ENCODE peak calls at places on chromosomes 1 and 21, in five cellular contexts. A, M, F, G and I are unnamed samples.

GRCh38 chr1:36734356-36734755 is 251.6 kb upstream of the CSF3R start:
- DNase-seq in A (no peak), F (no peak), G (no peak), M (no peak), I (no peak)

GRCh38 chr1:89855413-89856123 is 34.7 kb downstream of the LRRC8D start:
- DNase-seq in M (peak; percentile 41), F (no peak), G (no peak), A (peak; percentile 47), I (no peak)

GRCh38 chr1:99580451-99580850 is 65.5 kb upstream of the PALMD start:
- DNase-seq in M (no peak), A (no peak), F (no peak), G (no peak), I (no peak)

GRCh38 chr1:1235016-1235744 is 3.1 kb downstream of the B3GALT6 start:
- DNase-seq in A (no peak), F (no peak), M (no peak), G (no peak), I (no peak)

GRCh38 chr1:216833516-216833915 is 110.3 kb upstream of the ESRRG start:
- DNase-seq in M (no peak), A (no peak), G (no peak), F (no peak), I (no peak)

GRCh38 chr1:159942700-159943640 is 2.4 kb downstream of the IGSF9 start:
- DNase-seq in F (no peak), G (no peak), M (peak; percentile 7), A (no peak), I (no peak)

GRCh38 chr1:218259800-218260199 is 25.3 kb upstream of the RRP15 start:
- DNase-seq in A (no peak), M (peak; percentile 27), F (no peak), G (peak; percentile 44), I (no peak)

GRCh38 chr1:229340496-229340895 is 2.4 kb downstream of the CCSAP start:
- DNase-seq in M (no peak), A (no peak), G (no peak), F (no peak), I (no peak)

GRCh38 chr1:221723018-221723917 is 18.6 kb downstream of the DUSP10 start:
- DNase-seq in F (no peak), M (no peak), G (no peak), A (peak; percentile 79), I (no peak)

GRCh38 chr1:29856663-29857224 is 620.4 kb downstream of the PTPRU start:
- DNase-seq in F (no peak), G (no peak), M (no peak), A (no peak), I (no peak)

GRCh38 chr1:66262233-66262632 is 271.7 kb upstream of the SGIP1 start:
- DNase-seq in F (no peak), G (peak; percentile 85), A (peak; percentile 97), M (no peak), I (peak; percentile 88)

GRCh38 chr1:31482478-31483011 is 69.5 kb downstream of the SERINC2 start:
- DNase-seq in G (no peak), F (no peak), A (no peak), M (no peak), I (no peak)

GRCh38 chr1:222644649-222645005 is 26.7 kb downstream of the MIA3 start:
- DNase-seq in A (no peak), G (no peak), M (no peak), F (no peak), I (no peak)

GRCh38 chr1:119960501-119960900 is 64.2 kb upstream of the ADAM30 start:
- DNase-seq in F (no peak), G (no peak), M (no peak), A (no peak), I (no peak)

GRCh38 chr1:161182214-161182613 is 4.9 kb upstream of the B4GALT3 start:
- DNase-seq in M (peak; percentile 52), G (peak; percentile 30), F (no peak), A (peak; percentile 41), I (no peak)

GRCh38 chr1:112257043-112257835 is 138.8 kb upstream of the CTTNBP2NL start:
- DNase-seq in A (no peak), F (no peak), G (no peak), M (no peak), I (no peak)

GRCh38 chr1:241323510-241323909 is 33.5 kb downstream of the RGS7 start:
- DNase-seq in A (peak; percentile 10), F (no peak), G (peak; percentile 17), M (peak; percentile 14), I (no peak)

DNA sequence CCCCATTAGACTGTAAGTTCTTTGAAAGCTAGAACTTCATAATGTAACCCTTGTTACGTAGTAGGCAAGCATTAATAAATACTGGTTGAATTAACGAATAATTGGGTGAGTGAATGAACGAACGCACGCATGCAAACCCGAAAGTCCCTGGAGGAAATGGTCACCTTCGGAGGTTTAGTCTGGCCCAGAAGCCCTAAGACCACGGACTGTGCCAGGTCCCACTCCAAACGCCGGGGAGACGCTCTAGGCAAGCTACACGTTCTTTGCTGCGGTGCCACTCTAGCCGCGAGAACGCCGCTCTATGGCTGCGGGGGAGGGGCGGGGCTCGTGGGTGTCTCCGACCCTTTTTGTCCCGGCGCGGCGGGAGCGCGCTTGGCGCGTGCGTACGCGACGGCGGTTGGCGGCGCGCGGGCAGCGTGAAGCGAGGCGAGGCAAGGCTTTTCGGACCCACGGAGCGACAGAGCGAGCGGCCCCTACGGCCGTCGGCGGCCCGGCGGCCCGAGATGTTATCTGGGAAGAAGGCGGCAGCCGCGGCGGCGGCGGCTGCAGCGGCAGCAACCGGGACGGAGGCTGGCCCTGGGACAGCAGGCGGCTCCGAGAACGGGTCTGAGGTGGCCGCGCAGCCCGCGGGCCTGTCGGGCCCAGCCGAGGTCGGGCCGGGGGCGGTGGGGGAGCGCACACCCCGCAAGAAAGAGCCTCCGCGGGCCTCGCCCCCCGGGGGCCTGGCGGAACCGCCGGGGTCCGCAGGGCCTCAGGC is at the start of gene KDM1A:
- DNase-seq in F (peak; percentile 92), A (peak; percentile 96), M (peak; percentile 95), G (peak; percentile 97), I (peak; percentile 93)
- TF ChIP-seq CTCF in F (peak; percentile 2), A (no peak), M (peak; percentile 2), G (no peak), I (peak; percentile 5)

GRCh38 chr1:201214461-201214860 is 23.8 kb downstream of the IGFN1 start:
- DNase-seq in A (no peak), M (no peak), G (peak; percentile 39), F (no peak), I (no peak)
- TF ChIP-seq CTCF in A (peak; percentile 49), M (no peak), G (no peak), F (no peak), I (no peak)

DNA sequence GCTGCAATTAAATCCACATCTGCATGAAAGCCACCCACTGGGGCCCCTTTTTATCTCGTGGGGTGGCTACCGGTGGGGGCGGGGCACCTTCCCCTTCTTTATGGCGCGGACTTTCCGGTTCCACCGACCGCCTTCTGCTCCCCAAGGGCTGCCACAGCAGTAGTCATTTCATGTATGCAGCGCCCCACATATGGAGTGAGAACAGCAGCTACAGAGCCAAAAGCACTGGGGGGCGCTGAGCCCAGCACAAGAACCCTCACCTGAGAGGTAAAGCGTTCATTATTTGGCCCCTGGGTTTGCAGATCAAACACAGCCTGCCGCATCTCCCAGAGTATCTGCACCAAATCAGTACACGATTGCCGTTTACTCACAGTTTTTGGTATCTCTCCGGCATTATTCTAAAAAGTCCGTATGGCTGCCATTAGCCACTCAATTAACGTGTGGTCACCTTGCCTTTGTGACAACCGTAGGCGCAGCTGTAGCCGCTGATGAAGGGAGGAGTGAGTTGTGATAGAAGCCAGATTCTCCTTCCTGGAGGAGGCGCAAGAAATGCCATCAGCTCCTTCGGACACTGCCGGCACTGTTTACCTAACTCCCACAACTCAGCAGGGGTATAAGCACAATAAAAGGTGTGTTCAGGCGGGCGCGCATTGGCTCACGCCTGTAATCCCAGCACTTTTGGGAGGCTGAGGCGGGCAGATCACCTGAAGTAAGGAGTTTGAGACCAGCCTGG is 30.4 kb upstream of the CR2 start:
- DNase-seq in M (no peak), F (no peak), A (no peak), G (no peak), I (no peak)
- TF ChIP-seq CTCF in M (no peak), F (no peak), A (no peak), G (no peak), I (no peak)

DNA sequence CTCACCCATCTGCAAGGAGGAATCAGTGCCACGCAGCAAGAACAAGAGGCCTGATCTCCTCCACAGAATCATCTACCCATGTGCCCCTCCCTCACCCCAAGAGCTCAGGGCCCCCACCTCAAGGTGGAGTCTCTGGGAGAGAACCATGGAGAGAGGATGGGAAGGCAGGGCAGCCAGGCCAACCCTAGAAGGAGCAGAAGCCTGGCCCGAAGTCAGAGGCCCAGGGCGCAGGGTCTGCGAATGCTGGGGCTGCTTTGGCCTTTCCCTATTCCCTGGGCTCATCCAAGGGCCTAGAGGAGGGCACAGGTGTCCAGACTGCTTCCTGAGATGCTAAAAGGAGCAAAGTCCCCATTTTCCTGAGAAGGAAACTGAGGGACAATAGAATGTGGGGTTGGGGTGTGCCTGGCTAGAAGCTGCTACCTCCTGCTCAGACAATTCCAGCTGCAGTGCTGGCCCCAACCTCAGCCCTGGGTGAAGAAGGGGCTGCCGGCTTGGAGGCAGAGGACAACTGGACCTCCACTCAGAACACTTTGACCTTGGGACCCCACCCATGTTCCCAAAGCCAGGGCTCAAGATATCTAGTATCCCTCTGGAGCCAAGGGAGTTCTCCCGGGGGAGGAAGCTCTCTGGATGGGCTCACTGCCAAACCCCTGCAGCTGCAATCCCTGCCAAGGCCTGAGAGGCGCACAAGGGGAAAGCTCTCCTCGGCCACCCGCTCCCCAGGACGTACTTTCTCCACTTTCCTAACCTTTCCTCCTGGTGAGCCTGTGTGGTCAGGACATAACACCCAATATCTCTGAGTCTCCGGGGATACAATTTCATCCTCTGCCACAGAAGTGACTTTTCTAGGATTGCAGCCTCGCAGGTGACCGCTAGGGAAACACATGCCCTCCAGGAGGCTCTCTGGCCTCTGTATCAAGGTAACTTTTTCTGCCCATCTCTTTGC is 16.6 kb upstream of the LEMD1 start:
- DNase-seq in M (no peak), G (peak; percentile 60), A (peak; percentile 53), F (peak; percentile 23), I (no peak)
- TF ChIP-seq CTCF in M (no peak), G (peak; percentile 22), A (peak; percentile 76), F (peak; percentile 74), I (peak; percentile 40)

GRCh38 chr21:26965567-26966359 is 1.1 kb downstream of the ADAMTS5 start:
- DNase-seq in G (no peak), M (peak; percentile 25), A (no peak), F (no peak), I (no peak)
- TF ChIP-seq CTCF in G (no peak), M (no peak), A (peak; percentile 29), F (peak; percentile 27), I (peak; percentile 34)